ENCODE peak calls at places on chromosomes 7 and 10, in nine cellular contexts. B, S, X, G, K, J, L, I and D are unnamed samples.

GRCh38 chr7:136687693-136688322 is 180.6 kb upstream of the CHRM2 start:
- DNase-seq in G (peak), X (no peak), L (no peak), S (no peak), K (no peak), J (no peak), B (peak), I (peak), D (peak)

GRCh38 chr10:56068473-56069263 is 292.4 kb downstream of the ZWINT start:
- DNase-seq in X (no peak), L (no peak), G (no peak), B (no peak), S (no peak), J (no peak), I (no peak), K (peak), D (no peak)

GRCh38 chr10:58742141-58742540 is 229.5 kb downstream of the BICC1 start:
- DNase-seq in L (no peak), B (no peak), S (no peak), X (no peak), I (no peak), G (no peak), K (no peak), J (no peak), D (no peak)

GRCh38 chr10:72564596-72564995 is 61.3 kb downstream of the MICU1 start:
- DNase-seq in K (no peak), J (no peak), S (no peak), B (no peak), X (no peak), L (no peak), I (no peak), G (peak), D (no peak)

GRCh38 chr10:19785366-19785765 is 30.9 kb upstream of the PLXDC2 start:
- DNase-seq in J (no peak), B (no peak), G (no peak), I (no peak), K (no peak), X (no peak), S (no peak), L (no peak), D (peak)

GRCh38 chr10:85558533-85558932 is 808.1 kb downstream of the GRID1 start:
- DNase-seq in J (no peak), S (no peak), B (no peak), K (no peak), L (no peak), I (no peak), G (no peak), X (no peak), D (no peak)

GRCh38 chr7:141915565-141915964 is 634 bp upstream of the OR9A4 start:
- DNase-seq in J (no peak), K (no peak), S (no peak), X (no peak), I (peak), L (no peak), G (no peak), B (no peak), D (no peak)

GRCh38 chr7:87332321-87332720 is 13.1 kb upstream of the CROT start:
- DNase-seq in X (no peak), G (no peak), J (no peak), S (no peak), I (no peak), B (no peak), K (no peak), L (no peak), D (no peak)

GRCh38 chr7:77232467-77232866 is 32.8 kb upstream of the FGL2 start:
- DNase-seq in K (no peak), L (no peak), B (no peak), I (no peak), G (no peak), X (no peak), S (no peak), J (no peak), D (no peak)

GRCh38 chr10:50325449-50326188 is 74.3 kb upstream of the ASAH2 start:
- DNase-seq in L (peak), B (no peak), X (peak), G (peak), I (no peak), K (no peak), J (peak), S (no peak), D (peak)

GRCh38 chr10:63416376-63416775 is 49.4 kb downstream of the JMJD1C start:
- DNase-seq in K (no peak), L (no peak), B (no peak), G (peak), S (no peak), I (no peak), J (no peak), X (no peak), D (peak)

GRCh38 chr10:24465899-24466615 is 257.1 kb downstream of the KIAA1217 start:
- DNase-seq in K (no peak), B (no peak), S (no peak), J (no peak), G (peak), I (no peak), L (no peak), X (no peak), D (peak)

GRCh38 chr10:115818015-115818414 is 455.0 kb downstream of the GFRA1 start:
- DNase-seq in J (no peak), K (no peak), G (peak), X (no peak), I (no peak), S (no peak), L (no peak), B (no peak), D (no peak)

DNA sequence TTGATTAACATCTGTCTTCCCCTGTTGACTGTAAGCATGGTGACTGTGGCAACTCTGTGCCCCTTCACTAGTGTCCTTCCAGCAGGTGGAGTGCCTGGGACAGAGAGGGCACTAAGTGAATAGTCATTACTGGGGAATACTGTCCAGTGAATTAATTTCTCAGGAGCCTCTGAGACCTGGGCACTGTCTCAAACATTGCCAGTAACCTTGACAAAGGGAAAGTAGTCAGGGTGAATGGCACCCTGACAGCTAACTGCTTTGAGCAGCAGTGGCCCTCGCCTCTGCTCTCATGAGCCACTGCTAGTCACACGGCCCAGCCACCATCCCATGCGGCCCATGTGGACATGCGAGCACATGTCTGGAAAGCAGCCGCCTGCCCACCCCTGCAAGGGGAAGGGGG is 13.1 kb upstream of the GRB10 start:
- DNase-seq in X (no peak), G (no peak), I (peak), J (no peak), K (no peak), S (no peak), L (no peak), B (no peak), D (no peak)
- TF ChIP-seq CTCF in X (peak), G (no peak), I (peak), J (peak), K (no peak), S (no peak), L (peak), B (no peak), D (no peak)

GRCh38 chr7:125899577-125899976 is 970.0 kb upstream of the POT1 start:
- DNase-seq in G (no peak), L (no peak), K (no peak), J (no peak), I (no peak), X (no peak), S (no peak), B (no peak), D (no peak)
- TF ChIP-seq CTCF in G (no peak), L (no peak), K (no peak), J (no peak), I (peak), X (no peak), S (no peak), B (no peak), D (no peak)

DNA sequence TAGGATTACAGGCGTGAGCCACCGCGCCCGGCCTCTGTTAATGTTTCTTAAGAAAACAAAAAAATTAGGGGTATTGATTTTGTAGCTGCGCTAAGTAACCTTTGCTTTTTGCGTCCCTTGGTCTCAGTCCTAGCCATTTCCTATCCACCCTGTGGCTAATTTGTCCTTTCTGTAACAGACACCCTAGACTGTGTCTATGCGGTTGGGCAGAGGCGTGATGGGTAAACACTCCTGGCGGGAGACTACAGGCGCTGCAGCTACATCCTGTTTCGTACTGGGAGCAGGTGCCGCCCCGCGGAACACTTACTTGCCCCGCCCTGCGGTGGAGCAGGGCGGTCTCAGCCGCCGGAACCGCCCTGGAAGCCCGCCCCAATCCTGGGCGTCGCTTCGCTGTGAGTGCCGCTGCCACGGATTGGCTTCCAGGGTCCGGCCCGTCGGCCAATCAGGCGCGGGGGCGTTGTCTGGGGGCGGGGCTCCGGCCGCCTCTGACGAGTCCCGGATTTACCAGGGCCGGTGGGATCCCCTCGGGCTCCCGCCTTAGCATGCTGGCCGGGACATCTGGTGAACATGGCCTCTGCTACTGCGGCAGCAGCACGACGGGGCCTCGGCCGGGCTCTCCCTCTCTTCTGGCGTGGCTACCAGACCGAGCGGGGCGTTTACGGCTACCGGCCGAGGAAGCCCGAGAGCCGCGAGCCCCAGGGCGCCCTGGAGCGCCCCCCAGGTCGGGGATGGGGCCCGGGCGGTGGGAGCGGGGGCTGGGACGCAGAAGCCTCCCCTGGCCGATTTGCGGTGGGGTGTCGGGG is at the start of gene DHTKD1:
- DNase-seq in G (peak), K (peak), X (peak), S (peak), I (peak), B (peak), J (peak), L (peak), D (peak)
- TF ChIP-seq CTCF in G (peak), K (peak), X (peak), S (no peak), I (peak), B (no peak), J (peak), L (peak), D (peak)

GRCh38 chr10:126376956-126377355 is 11.3 kb downstream of the ADAM12 start:
- DNase-seq in I (no peak), X (no peak), L (no peak), J (no peak), B (no peak), G (peak), K (no peak), S (no peak), D (no peak)
- TF ChIP-seq CTCF in I (no peak), X (no peak), L (no peak), J (no peak), B (no peak), G (no peak), K (no peak), S (no peak), D (no peak)

GRCh38 chr7:2921748-2922147 is 77.6 kb upstream of the GNA12 start:
- DNase-seq in X (no peak), K (no peak), B (peak), S (peak), L (no peak), I (peak), G (no peak), J (no peak), D (peak)
- TF ChIP-seq CTCF in X (peak), K (no peak), B (peak), S (peak), L (no peak), I (peak), G (peak), J (no peak), D (peak)

DNA sequence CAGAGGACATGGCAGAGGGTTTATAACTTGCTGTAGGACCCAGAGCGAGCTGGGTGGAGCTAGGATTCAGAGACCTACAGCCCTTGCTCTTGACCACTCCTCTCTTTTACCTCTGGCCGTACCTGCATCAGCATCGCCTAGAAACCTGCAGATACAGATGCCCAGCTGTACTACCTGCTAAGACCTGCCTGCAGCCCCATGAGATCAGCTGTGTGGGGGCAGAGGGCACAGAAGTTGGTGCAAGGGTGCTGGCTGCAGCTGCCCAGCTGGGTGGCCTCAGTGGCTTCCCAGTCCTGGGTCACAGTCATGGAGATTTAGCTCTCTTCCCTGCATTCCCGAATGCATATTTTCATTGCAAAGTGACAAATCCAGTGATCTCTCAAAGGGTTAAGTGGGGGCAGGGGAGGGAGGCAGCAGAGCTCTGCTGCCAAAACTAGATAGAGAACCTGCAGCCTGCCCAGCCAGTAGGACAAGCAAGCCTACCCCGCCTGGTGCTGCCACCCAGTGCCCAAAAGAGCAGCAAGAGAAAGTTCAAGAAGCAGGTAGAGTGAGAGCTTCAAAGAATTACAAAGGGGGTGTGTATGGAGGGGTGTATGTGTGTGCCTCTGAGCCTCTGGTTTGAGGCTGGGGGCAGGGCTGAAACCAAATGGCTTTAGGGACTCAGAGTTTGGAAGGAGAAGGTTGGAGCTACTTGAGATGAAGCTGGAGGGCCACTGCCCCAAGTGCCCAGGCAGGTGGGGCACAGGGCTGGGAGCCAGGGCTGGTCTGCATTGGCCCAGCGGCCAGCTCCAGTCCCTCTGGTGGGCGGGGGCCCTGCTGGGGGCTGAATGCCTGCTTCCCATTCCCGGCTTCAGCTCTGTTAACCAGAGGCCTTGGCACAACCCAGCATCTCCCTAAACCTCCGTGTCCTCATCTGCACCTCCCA is 6.8 kb downstream of the FAM241B start:
- DNase-seq in G (no peak), L (no peak), I (peak), S (peak), J (no peak), B (peak), X (no peak), K (peak), D (peak)
- TF ChIP-seq CTCF in G (no peak), L (no peak), I (peak), S (no peak), J (peak), B (no peak), X (peak), K (no peak), D (peak)

DNA sequence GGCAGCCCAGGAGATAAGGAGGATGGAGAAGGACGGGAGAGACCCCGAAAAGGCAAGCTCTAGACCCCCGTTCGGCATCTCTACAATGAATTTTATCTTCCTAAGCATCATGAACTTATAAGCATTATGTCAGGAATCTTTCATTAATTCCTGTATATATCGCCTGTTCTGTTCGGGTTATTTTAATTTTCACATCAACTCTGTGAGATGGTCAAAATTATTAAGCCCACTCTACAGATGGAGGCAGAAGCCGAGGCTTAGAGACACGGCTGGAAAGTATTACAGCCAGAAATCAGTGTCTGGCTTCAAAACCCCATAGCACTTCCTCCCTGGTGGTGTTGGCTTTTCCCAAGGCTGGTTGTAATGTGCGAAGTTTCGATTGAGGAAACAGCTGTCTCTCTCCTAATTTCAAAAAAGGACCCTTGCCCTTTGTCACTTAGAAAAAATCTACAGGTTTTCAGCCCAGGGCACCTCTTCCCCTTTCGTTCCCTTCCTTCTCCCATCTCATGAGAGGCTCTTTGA is 1.5 kb upstream of the GRM8 start:
- DNase-seq in J (no peak), B (no peak), X (no peak), K (no peak), G (no peak), I (no peak), L (no peak), S (no peak), D (no peak)
- TF ChIP-seq CTCF in J (peak), B (no peak), X (no peak), K (no peak), G (no peak), I (peak), L (no peak), S (no peak), D (no peak)

DNA sequence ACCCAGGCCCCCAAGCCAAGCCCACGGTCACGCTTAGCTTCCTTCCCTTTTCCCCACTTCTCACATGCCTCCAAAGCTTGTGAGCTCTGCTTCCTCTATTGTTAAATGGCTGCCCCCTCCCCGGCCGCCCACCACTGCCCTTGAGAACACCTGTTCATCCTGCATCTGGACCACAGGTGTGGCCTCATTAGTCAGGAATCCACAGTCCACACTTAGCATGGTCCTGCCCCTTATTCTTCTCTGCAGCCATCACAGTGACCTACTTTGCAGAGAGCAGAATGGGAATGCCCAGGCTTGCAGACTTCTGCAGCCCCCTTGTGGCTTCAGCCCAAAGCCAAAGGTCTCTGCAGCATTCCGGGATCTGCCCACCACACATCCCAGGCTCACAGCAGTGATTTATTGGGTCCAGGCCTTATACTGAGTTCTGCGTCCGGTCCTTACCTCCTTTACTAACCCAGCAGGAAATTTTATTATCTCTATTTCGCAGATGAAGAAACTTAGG is 67.0 kb downstream of the PTPRE start:
- DNase-seq in B (no peak), X (no peak), S (peak), G (no peak), I (peak), L (no peak), J (no peak), K (no peak), D (no peak)
- TF ChIP-seq CTCF in B (no peak), X (no peak), S (no peak), G (no peak), I (peak), L (no peak), J (peak), K (no peak), D (no peak)